ENCODE peak calls at places on chromosome 13, in five cellular contexts. G, Y, X, I and O are unnamed samples.

GRCh38 chr13:93286047-93286446 is 59.4 kb downstream of the GPC6 start:
- DNase-seq in G (no peak), Y (no peak), X (no peak), I (no peak), O (no peak)

GRCh38 chr13:19050901-19051300 is 130.7 kb downstream of the TUBA3C start:
- DNase-seq in G (no peak), Y (no peak), X (no peak), I (no peak), O (no peak)

GRCh38 chr13:29496241-29496712 is 99.2 kb downstream of the SLC7A1 start:
- DNase-seq in G (no peak), Y (peak; percentile 38), X (no peak), I (peak; percentile 53), O (no peak)

GRCh38 chr13:51542358-51542972 is 41.8 kb upstream of the WDFY2 start:
- DNase-seq in G (no peak), Y (no peak), X (no peak), I (no peak), O (peak; percentile 44)

GRCh38 chr13:44438234-44438579 is 64.6 kb downstream of the SERP2 start:
- DNase-seq in G (no peak), Y (no peak), X (no peak), I (no peak), O (no peak)

GRCh38 chr13:23411220-23411619 is 22.3 kb downstream of the SACS start:
- DNase-seq in G (no peak), Y (no peak), X (no peak), I (no peak), O (no peak)

GRCh38 chr13:112161441-112162301 is 94.7 kb downstream of the SOX1 start:
- DNase-seq in G (no peak), Y (no peak), X (no peak), I (no peak), O (no peak)

GRCh38 chr13:113748862-113749451 is 10.1 kb upstream of the TMEM255B start:
- DNase-seq in G (no peak), Y (no peak), X (no peak), I (no peak), O (no peak)

GRCh38 chr13:40313269-40314200 is 352.9 kb downstream of the FOXO1 start:
- DNase-seq in G (no peak), Y (no peak), X (no peak), I (no peak), O (no peak)

GRCh38 chr13:46057251-46058015 is 4.9 kb upstream of the ZC3H13 start:
- DNase-seq in G (peak; percentile 24), Y (no peak), X (no peak), I (no peak), O (no peak)

GRCh38 chr13:36531746-36532486 is 99.6 kb downstream of the CCNA1 start:
- DNase-seq in G (peak; percentile 28), Y (no peak), X (no peak), I (no peak), O (no peak)

GRCh38 chr13:110576070-110576394 is 14.5 kb upstream of the RAB20 start:
- DNase-seq in G (no peak), Y (no peak), X (no peak), I (no peak), O (no peak)

GRCh38 chr13:113297370-113297871 is 382 bp downstream of the LAMP1 start:
- DNase-seq in G (peak; percentile 17), Y (peak; percentile 65), X (peak; percentile 39), I (no peak), O (no peak)

GRCh38 chr13:27341616-27342015 is 71.0 kb downstream of the RASL11A start:
- DNase-seq in G (no peak), Y (no peak), X (no peak), I (no peak), O (peak; percentile 20)

GRCh38 chr13:35252536-35253205 is 223.8 kb downstream of the MAB21L1 start:
- DNase-seq in G (no peak), Y (no peak), X (no peak), I (no peak), O (no peak)

GRCh38 chr13:59480857-59481256 is 682.9 kb downstream of the DIAPH3 start:
- DNase-seq in G (no peak), Y (no peak), X (no peak), I (no peak), O (no peak)

GRCh38 chr13:40600145-40600751 is 66.2 kb downstream of the FOXO1 start:
- DNase-seq in G (no peak), Y (no peak), X (no peak), I (no peak), O (no peak)

GRCh38 chr13:44755872-44756271 is 179.7 kb upstream of the TSC22D1 start:
- DNase-seq in G (peak; percentile 67), Y (no peak), X (no peak), I (no peak), O (peak; percentile 6)

GRCh38 chr13:73421310-73421912 is 362.6 kb downstream of the KLF5 start:
- DNase-seq in G (peak; percentile 60), Y (no peak), X (no peak), I (no peak), O (peak; percentile 84)